ENCODE peak calls at places on chromosomes 1 and 21, in ten cellular contexts. One of them, this sample, is unnamed.

GRCh38 chr1:209896346-209896745 is 41.7 kb upstream of the SYT14 start:
- DNase-seq in ovary: no peak
- DNase-seq in pancreas: no peak
- DNase-seq in transverse colon: no peak
- DNase-seq in fibroblast of lung: no peak
- DNase-seq in tibial nerve: no peak
- DNase-seq in colonic mucosa: no peak
- DNase-seq in psoas muscle: no peak
- DNase-seq in right lobe of liver: no peak
- DNase-seq in RWPE2: no peak
- DNase-seq in this sample: no peak

GRCh38 chr1:38083541-38083940 is 36.9 kb upstream of the POU3F1 start:
- DNase-seq in tibial nerve: no peak
- DNase-seq in fibroblast of lung: no peak
- DNase-seq in right lobe of liver: no peak
- DNase-seq in colonic mucosa: no peak
- DNase-seq in RWPE2: no peak
- DNase-seq in pancreas: no peak
- DNase-seq in transverse colon: no peak
- DNase-seq in ovary: no peak
- DNase-seq in psoas muscle: no peak
- DNase-seq in this sample: no peak

GRCh38 chr1:204494281-204495077 is at the start of gene PIK3C2B:
- DNase-seq in psoas muscle: peak; percentile 84
- DNase-seq in pancreas: peak; percentile 75
- DNase-seq in fibroblast of lung: peak; percentile 69
- DNase-seq in ovary: peak; percentile 76
- DNase-seq in transverse colon: peak; percentile 85
- DNase-seq in right lobe of liver: peak; percentile 89
- DNase-seq in colonic mucosa: peak; percentile 82
- DNase-seq in RWPE2: peak; percentile 80
- DNase-seq in tibial nerve: peak; percentile 57
- DNase-seq in this sample: peak; percentile 92

GRCh38 chr21:16942703-16943102 is 570.1 kb upstream of the CXADR start:
- DNase-seq in RWPE2: no peak
- DNase-seq in colonic mucosa: no peak
- DNase-seq in psoas muscle: no peak
- DNase-seq in pancreas: no peak
- DNase-seq in transverse colon: no peak
- DNase-seq in right lobe of liver: no peak
- DNase-seq in fibroblast of lung: peak; percentile 37
- DNase-seq in tibial nerve: no peak
- DNase-seq in ovary: no peak
- DNase-seq in this sample: no peak

GRCh38 chr1:74731399-74732052 is 1.3 kb downstream of the CRYZ start:
- DNase-seq in colonic mucosa: no peak
- DNase-seq in transverse colon: no peak
- DNase-seq in psoas muscle: no peak
- DNase-seq in ovary: no peak
- DNase-seq in right lobe of liver: no peak
- DNase-seq in tibial nerve: no peak
- DNase-seq in pancreas: peak; percentile 55
- DNase-seq in fibroblast of lung: peak; percentile 14
- DNase-seq in RWPE2: no peak
- DNase-seq in this sample: no peak

GRCh38 chr1:45050931-45051748 is 39.1 kb downstream of the UROD start:
- DNase-seq in fibroblast of lung: no peak
- DNase-seq in pancreas: no peak
- DNase-seq in tibial nerve: no peak
- DNase-seq in ovary: no peak
- DNase-seq in psoas muscle: no peak
- DNase-seq in colonic mucosa: no peak
- DNase-seq in transverse colon: no peak
- DNase-seq in RWPE2: no peak
- DNase-seq in right lobe of liver: no peak
- DNase-seq in this sample: peak; percentile 22

GRCh38 chr1:202247837-202248795 is 54.5 kb downstream of the LGR6 start:
- DNase-seq in tibial nerve: no peak
- DNase-seq in pancreas: no peak
- DNase-seq in psoas muscle: no peak
- DNase-seq in RWPE2: peak; percentile 30
- DNase-seq in right lobe of liver: peak; percentile 22
- DNase-seq in transverse colon: no peak
- DNase-seq in fibroblast of lung: no peak
- DNase-seq in colonic mucosa: no peak
- DNase-seq in ovary: peak; percentile 3
- DNase-seq in this sample: no peak

GRCh38 chr1:33007190-33008050 is 29.3 kb downstream of the AK2 start:
- DNase-seq in colonic mucosa: no peak
- DNase-seq in pancreas: peak; percentile 46
- DNase-seq in right lobe of liver: no peak
- DNase-seq in RWPE2: peak; percentile 76
- DNase-seq in tibial nerve: peak; percentile 36
- DNase-seq in fibroblast of lung: peak; percentile 90
- DNase-seq in transverse colon: peak; percentile 28
- DNase-seq in ovary: peak; percentile 33
- DNase-seq in psoas muscle: peak; percentile 40
- DNase-seq in this sample: no peak

GRCh38 chr1:167631987-167632680 is 2.1 kb downstream of the RCSD1 start:
- DNase-seq in tibial nerve: no peak
- DNase-seq in transverse colon: peak; percentile 41
- DNase-seq in psoas muscle: no peak
- DNase-seq in fibroblast of lung: no peak
- DNase-seq in RWPE2: no peak
- DNase-seq in colonic mucosa: no peak
- DNase-seq in pancreas: no peak
- DNase-seq in right lobe of liver: no peak
- DNase-seq in ovary: no peak
- DNase-seq in this sample: no peak
- H3K4me3 ChIP-seq in tibial nerve: peak overlapping the region; percentile 68
- H3K4me3 ChIP-seq in transverse colon: peak overlapping the region; percentile 50
- H3K4me3 ChIP-seq in psoas muscle: peak overlapping the region; percentile 87
- H3K4me3 ChIP-seq in fibroblast of lung: no peak overlapping the region
- H3K4me3 ChIP-seq in RWPE2: no peak overlapping the region
- H3K4me3 ChIP-seq in colonic mucosa: peak overlapping the region; percentile 61
- H3K4me3 ChIP-seq in pancreas: peak overlapping the region; percentile 10
- H3K4me3 ChIP-seq in right lobe of liver: peak overlapping the region; percentile 55
- H3K4me3 ChIP-seq in ovary: no peak overlapping the region
- H3K4me3 ChIP-seq in this sample: peak overlapping the region; percentile 95

DNA sequence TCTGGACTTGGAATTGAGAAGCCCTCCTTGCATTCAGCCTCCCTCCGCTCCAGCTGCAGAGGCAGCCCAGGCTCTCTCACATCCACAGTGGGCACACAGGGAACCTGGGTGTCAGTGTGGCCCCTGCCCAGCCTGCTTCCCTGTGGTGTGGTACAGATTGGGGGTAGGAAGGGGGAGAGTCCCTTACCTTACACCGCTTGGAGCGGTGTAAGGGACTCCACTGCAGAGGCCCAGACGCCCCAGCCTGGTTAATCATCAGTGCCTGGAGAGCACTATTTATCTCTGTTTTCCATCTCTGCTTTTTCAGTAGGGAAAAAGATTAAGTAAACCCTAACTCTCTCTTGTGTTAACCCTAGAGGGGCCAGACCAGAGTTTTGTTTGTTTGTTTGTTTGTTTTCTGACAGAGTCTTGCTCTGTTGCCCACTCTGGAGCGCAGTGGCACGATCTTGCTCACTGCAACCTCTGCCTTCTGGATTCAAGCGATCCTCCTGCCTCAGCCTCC is 803 bp upstream of the RHBG start:
- DNase-seq in fibroblast of lung: no peak
- DNase-seq in tibial nerve: no peak
- DNase-seq in right lobe of liver: no peak
- DNase-seq in ovary: no peak
- DNase-seq in colonic mucosa: no peak
- DNase-seq in pancreas: no peak
- DNase-seq in RWPE2: no peak
- DNase-seq in transverse colon: no peak
- DNase-seq in psoas muscle: no peak
- DNase-seq in this sample: no peak
- TF ChIP-seq CTCF in fibroblast of lung: no peak
- TF ChIP-seq CTCF in tibial nerve: no peak
- TF ChIP-seq CTCF in right lobe of liver: no peak
- TF ChIP-seq CTCF in ovary: no peak
- TF ChIP-seq CTCF in colonic mucosa: no peak
- TF ChIP-seq CTCF in pancreas: no peak
- TF ChIP-seq CTCF in RWPE2: no peak
- TF ChIP-seq CTCF in transverse colon: no peak
- TF ChIP-seq CTCF in psoas muscle: no peak
- TF ChIP-seq CTCF in this sample: no peak

GRCh38 chr1:46458190-46458589 is 31.4 kb upstream of the DMBX1 start:
- DNase-seq in fibroblast of lung: no peak
- DNase-seq in tibial nerve: no peak
- DNase-seq in colonic mucosa: no peak
- DNase-seq in right lobe of liver: no peak
- DNase-seq in psoas muscle: no peak
- DNase-seq in transverse colon: no peak
- DNase-seq in ovary: no peak
- DNase-seq in pancreas: no peak
- DNase-seq in RWPE2: no peak
- DNase-seq in this sample: no peak
- H3K27me3 ChIP-seq in fibroblast of lung: peaks cover 10% of the 10 kb centered on the region
- H3K27me3 ChIP-seq in tibial nerve: no peaks in the 10 kb centered on the region
- H3K27me3 ChIP-seq in colonic mucosa: no peaks in the 10 kb centered on the region
- H3K27me3 ChIP-seq in right lobe of liver: no peaks in the 10 kb centered on the region
- H3K27me3 ChIP-seq in psoas muscle: no peaks in the 10 kb centered on the region
- H3K27me3 ChIP-seq in transverse colon: peaks cover 9% of the 10 kb centered on the region
- H3K27me3 ChIP-seq in ovary: no peaks in the 10 kb centered on the region
- H3K27me3 ChIP-seq in pancreas: no peaks in the 10 kb centered on the region
- H3K27me3 ChIP-seq in RWPE2: peaks cover 2% of the 10 kb centered on the region
- H3K27me3 ChIP-seq in this sample: peaks cover 3% of the 10 kb centered on the region

GRCh38 chr1:56183151-56183550 is 396.2 kb downstream of the PLPP3 start:
- DNase-seq in colonic mucosa: no peak
- DNase-seq in RWPE2: no peak
- DNase-seq in tibial nerve: no peak
- DNase-seq in transverse colon: no peak
- DNase-seq in psoas muscle: no peak
- DNase-seq in ovary: no peak
- DNase-seq in right lobe of liver: no peak
- DNase-seq in fibroblast of lung: no peak
- DNase-seq in pancreas: no peak
- DNase-seq in this sample: no peak

GRCh38 chr1:56179571-56179970 is 399.8 kb downstream of the PLPP3 start:
- DNase-seq in psoas muscle: no peak
- DNase-seq in pancreas: no peak
- DNase-seq in ovary: no peak
- DNase-seq in transverse colon: no peak
- DNase-seq in colonic mucosa: no peak
- DNase-seq in tibial nerve: no peak
- DNase-seq in fibroblast of lung: no peak
- DNase-seq in RWPE2: no peak
- DNase-seq in right lobe of liver: no peak
- DNase-seq in this sample: no peak

GRCh38 chr1:56185493-56185892 is 393.9 kb downstream of the PLPP3 start:
- DNase-seq in colonic mucosa: no peak
- DNase-seq in right lobe of liver: no peak
- DNase-seq in fibroblast of lung: no peak
- DNase-seq in psoas muscle: no peak
- DNase-seq in pancreas: no peak
- DNase-seq in ovary: no peak
- DNase-seq in RWPE2: no peak
- DNase-seq in transverse colon: no peak
- DNase-seq in tibial nerve: no peak
- DNase-seq in this sample: no peak

GRCh38 chr1:56175211-56175610 is 404.2 kb downstream of the PLPP3 start:
- DNase-seq in ovary: no peak
- DNase-seq in colonic mucosa: no peak
- DNase-seq in fibroblast of lung: peak; percentile 45
- DNase-seq in RWPE2: no peak
- DNase-seq in transverse colon: no peak
- DNase-seq in psoas muscle: no peak
- DNase-seq in right lobe of liver: no peak
- DNase-seq in pancreas: no peak
- DNase-seq in tibial nerve: no peak
- DNase-seq in this sample: no peak

DNA sequence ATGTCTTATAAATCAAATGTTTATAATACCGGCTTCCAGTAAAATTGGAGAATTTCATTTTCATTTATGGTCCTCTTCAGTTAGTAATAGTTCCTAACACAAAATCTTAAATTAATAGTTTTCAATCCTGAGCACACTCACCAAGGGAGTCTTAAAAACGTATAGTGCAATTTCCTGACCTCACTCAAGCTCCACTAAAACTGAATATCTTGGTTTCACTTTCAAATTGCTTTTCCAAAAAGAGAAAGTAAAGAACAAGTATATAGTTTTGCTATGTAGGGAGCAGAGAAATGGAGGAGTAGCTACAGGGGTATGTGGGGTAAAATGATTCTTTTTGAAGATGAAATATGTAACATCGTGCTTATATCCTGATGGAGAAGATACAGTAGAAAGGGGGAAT is 398.6 kb downstream of the PLPP3 start:
- DNase-seq in tibial nerve: no peak
- DNase-seq in RWPE2: no peak
- DNase-seq in psoas muscle: no peak
- DNase-seq in fibroblast of lung: peak; percentile 64
- DNase-seq in transverse colon: no peak
- DNase-seq in colonic mucosa: no peak
- DNase-seq in pancreas: no peak
- DNase-seq in right lobe of liver: no peak
- DNase-seq in ovary: no peak
- DNase-seq in this sample: peak; percentile 25
- H3K4me3 ChIP-seq in tibial nerve: peak overlapping the region; percentile 19
- H3K4me3 ChIP-seq in RWPE2: peak overlapping the region; percentile 6
- H3K4me3 ChIP-seq in psoas muscle: peak overlapping the region; percentile 32
- H3K4me3 ChIP-seq in fibroblast of lung: peak overlapping the region; percentile 6
- H3K4me3 ChIP-seq in transverse colon: no peak overlapping the region
- H3K4me3 ChIP-seq in colonic mucosa: no peak overlapping the region
- H3K4me3 ChIP-seq in pancreas: no peak overlapping the region
- H3K4me3 ChIP-seq in right lobe of liver: peak overlapping the region; percentile 17
- H3K4me3 ChIP-seq in ovary: peak overlapping the region; percentile 12
- H3K4me3 ChIP-seq in this sample: no peak overlapping the region

GRCh38 chr1:36864182-36865079 is 169.9 kb downstream of the GRIK3 start:
- DNase-seq in colonic mucosa: peak; percentile 22
- DNase-seq in pancreas: no peak
- DNase-seq in ovary: no peak
- DNase-seq in fibroblast of lung: no peak
- DNase-seq in transverse colon: no peak
- DNase-seq in psoas muscle: no peak
- DNase-seq in RWPE2: no peak
- DNase-seq in tibial nerve: no peak
- DNase-seq in right lobe of liver: no peak
- DNase-seq in this sample: no peak
- TF ChIP-seq CTCF in colonic mucosa: peak; percentile 23
- TF ChIP-seq CTCF in pancreas: peak; percentile 7
- TF ChIP-seq CTCF in ovary: no peak
- TF ChIP-seq CTCF in fibroblast of lung: peak; percentile 6
- TF ChIP-seq CTCF in transverse colon: no peak
- TF ChIP-seq CTCF in psoas muscle: no peak
- TF ChIP-seq CTCF in RWPE2: no peak
- TF ChIP-seq CTCF in tibial nerve: peak; percentile 25
- TF ChIP-seq CTCF in right lobe of liver: no peak
- TF ChIP-seq CTCF in this sample: peak; percentile 72

This sample was measured in GM06990.